ENCODE peak calls at places on chromosomes 16 and 17, in four cellular contexts. A is WTC11, Q is GM12878, L is HepG2. M is an unnamed sample.
A peak's percentile ranks its signal among the peaks of the same experiment; 100 is the strongest.

GRCh38 chr17:37212184-37212583 is 163.6 kb upstream of the C17orf78 start:
- DNase-seq in A (no peak), Q (no peak), L (no peak), M (no peak)

GRCh38 chr17:62713096-62713870 is 85.8 kb downstream of the MRC2 start:
- DNase-seq in A (no peak), Q (no peak), L (no peak), M (no peak)

GRCh38 chr16:57479422-57480126 is 6.7 kb downstream of the DOK4 start:
- DNase-seq in A (peak; percentile 75), Q (no peak), L (peak; percentile 60), M (peak; percentile 23)

GRCh38 chr16:8572063-8572918 is 18.0 kb downstream of the TMEM114 start:
- DNase-seq in A (no peak), Q (no peak), L (no peak), M (no peak)

GRCh38 chr16:19067349-19068236 is at the start of gene COQ7:
- DNase-seq in A (peak; percentile 97), Q (peak; percentile 96), L (peak; percentile 100), M (peak; percentile 98)

GRCh38 chr16:46980926-46981325 is 7.5 kb upstream of the DNAJA2 start:
- DNase-seq in A (no peak), Q (no peak), L (peak; percentile 36), M (no peak)

GRCh38 chr16:22220714-22221113 is 14.6 kb downstream of the EEF2K start:
- DNase-seq in A (no peak), Q (no peak), L (no peak), M (no peak)

GRCh38 chr17:69141802-69142472 is at the start of gene ABCA6:
- DNase-seq in A (no peak), Q (no peak), L (no peak), M (no peak)

GRCh38 chr17:20999044-20999573 is 43.7 kb downstream of the USP22 start:
- DNase-seq in A (no peak), Q (no peak), L (no peak), M (no peak)

GRCh38 chr17:16932611-16933010 is 39.3 kb downstream of the TNFRSF13B start:
- DNase-seq in A (no peak), Q (no peak), L (no peak), M (no peak)

GRCh38 chr17:48582750-48583069 is 4.6 kb upstream of the HOXB4 start:
- DNase-seq in A (no peak), Q (no peak), L (no peak), M (no peak)

GRCh38 chr17:28896884-28897768 is at the start of gene FLOT2:
- DNase-seq in A (peak; percentile 72), Q (no peak), L (peak; percentile 54), M (peak; percentile 84)

GRCh38 chr17:8791910-8792270 is 7.3 kb downstream of the MFSD6L start:
- DNase-seq in A (no peak), Q (no peak), L (no peak), M (peak; percentile 12)

GRCh38 chr17:72591500-72592241 is 470.9 kb downstream of the SOX9 start:
- DNase-seq in A (peak; percentile 31), Q (no peak), L (peak; percentile 28), M (no peak)

GRCh38 chr17:36705651-36706436 is 104.5 kb downstream of the MRM1 start:
- DNase-seq in A (peak; percentile 70), Q (no peak), L (peak; percentile 18), M (peak; percentile 53)

GRCh38 chr16:10661737-10662136 is 33.0 kb downstream of the TEKT5 start:
- DNase-seq in A (no peak), Q (no peak), L (no peak), M (no peak)

GRCh38 chr17:29133146-29133713 is 47.0 kb downstream of the MYO18A start:
- DNase-seq in A (no peak), Q (no peak), L (no peak), M (peak; percentile 56)

GRCh38 chr17:72336026-72336803 is 215.4 kb downstream of the SOX9 start:
- DNase-seq in A (peak; percentile 17), Q (no peak), L (no peak), M (no peak)

GRCh38 chr16:86996081-86996480 is 321.1 kb downstream of the C16orf95 start:
- DNase-seq in A (no peak), Q (no peak), L (no peak), M (no peak)

GRCh38 chr17:75763613-75764416 is 1.2 kb downstream of the GALK1 start:
- DNase-seq in A (no peak), Q (no peak), L (peak; percentile 74), M (no peak)

GRCh38 chr17:57092171-57092570 is 7.1 kb downstream of the AKAP1 start:
- DNase-seq in A (no peak), Q (no peak), L (no peak), M (no peak)

GRCh38 chr16:71537643-71538042 is 11.4 kb downstream of the CHST4 start:
- DNase-seq in A (peak; percentile 66), Q (peak; percentile 21), L (peak; percentile 66), M (peak; percentile 47)

GRCh38 chr17:71145486-71145885 is 975.3 kb upstream of the SOX9 start:
- DNase-seq in A (no peak), Q (no peak), L (no peak), M (no peak)

GRCh38 chr16:84286568-84287220 is 8.0 kb upstream of the WFDC1 start:
- DNase-seq in A (no peak), Q (no peak), L (no peak), M (no peak)

GRCh38 chr17:10091051-10091450 is 107.4 kb downstream of the GAS7 start:
- DNase-seq in A (no peak), Q (no peak), L (no peak), M (no peak)

DNA sequence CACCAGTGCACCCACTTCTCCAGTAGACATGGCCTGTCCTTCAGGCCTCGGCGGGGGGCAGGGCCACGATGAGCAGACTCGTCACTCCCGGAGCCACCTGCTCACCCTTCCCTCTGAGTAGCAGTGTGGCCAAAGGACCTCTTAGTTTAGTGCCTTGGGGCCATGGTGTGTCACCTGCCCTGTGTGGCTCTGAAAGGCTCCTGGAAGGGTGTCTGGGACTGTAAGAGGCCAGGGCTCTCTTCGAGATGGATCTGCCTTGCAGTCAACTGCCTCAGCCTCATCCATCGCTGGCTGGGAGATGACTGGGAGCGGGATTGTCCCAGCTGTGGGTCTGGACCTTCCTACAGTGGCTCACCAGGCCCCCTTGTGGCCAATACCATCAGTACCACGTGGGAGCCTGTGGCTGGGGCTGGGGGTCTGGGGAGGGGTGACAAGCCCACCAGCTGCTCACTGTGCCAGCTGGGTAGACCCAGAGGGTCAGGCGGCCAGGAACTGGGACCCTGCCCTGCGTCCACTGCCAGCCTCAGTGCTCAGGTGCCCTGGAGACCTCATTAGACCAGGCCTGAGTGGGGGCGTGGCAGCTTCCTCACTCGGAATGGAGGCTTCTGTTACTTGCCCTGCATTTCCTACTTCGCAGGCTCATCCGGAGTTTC is 133.4 kb downstream of the OR1D5 start:
- DNase-seq in A (peak; percentile 89), Q (no peak), L (peak; percentile 29), M (peak; percentile 74)
- TF ChIP-seq CREM in A (no peak), Q (no peak), L (no peak), M (no peak)

DNA sequence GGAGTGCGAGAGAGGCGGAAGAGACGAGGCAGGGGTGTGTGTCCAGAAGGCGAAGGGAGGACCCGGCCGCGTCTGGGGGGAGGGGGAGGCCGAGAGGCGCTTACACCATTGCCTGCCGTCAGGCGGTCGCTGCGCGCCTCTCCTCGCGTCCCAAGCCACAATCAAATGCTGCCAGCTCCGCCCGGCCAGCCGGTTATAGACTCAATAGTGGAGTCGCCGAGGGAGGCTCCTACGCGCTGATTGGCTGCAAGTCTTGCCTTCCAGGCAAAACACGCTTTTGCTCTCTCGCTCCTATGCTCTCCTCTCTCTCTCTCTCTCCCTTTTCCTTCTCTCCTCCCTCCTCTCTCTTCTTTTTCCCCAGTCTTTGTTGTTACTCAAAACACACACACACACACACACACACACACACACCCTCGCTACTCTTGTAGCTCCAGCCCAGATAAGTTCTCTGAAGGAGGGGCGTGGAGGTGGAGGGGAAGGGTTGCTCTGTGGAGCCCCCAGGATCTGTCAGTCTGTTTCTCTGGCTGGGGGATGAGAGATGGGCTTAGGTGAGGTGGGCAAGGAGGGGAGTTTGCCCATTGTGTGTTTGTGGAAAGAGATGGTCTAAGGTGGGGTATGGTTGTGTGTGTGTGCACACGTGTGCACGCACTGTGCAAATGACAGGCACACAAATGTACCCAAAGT is at the start of gene DLX3:
- DNase-seq in A (peak; percentile 88), Q (no peak), L (no peak), M (no peak)
- TF ChIP-seq CREM in A (no peak), Q (no peak), L (no peak), M (no peak)

DNA sequence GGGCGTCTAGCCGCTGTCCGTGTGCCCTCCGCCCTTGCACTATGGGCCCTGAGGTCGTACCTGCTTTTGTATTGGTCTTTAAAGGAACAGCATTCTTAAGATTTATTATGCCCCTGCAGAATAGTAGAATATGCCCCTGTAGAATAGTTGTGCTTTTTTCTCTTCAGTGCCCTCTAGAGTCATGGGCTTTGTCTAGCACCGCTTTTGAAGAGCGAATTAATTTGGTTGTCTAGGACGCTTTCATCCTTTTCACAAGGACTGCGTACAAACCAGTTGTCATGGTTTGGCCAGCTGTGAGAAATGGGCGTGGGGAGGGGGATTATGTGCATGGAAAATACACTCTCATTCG is 615 bp downstream of the CEP95 start:
- DNase-seq in A (no peak), Q (no peak), L (peak; percentile 76), M (peak; percentile 47)
- TF ChIP-seq CREM in A (no peak), Q (no peak), L (no peak), M (no peak)

GRCh38 chr17:66945451-66945850 is 19.1 kb upstream of the CACNG4 start:
- DNase-seq in A (no peak), Q (no peak), L (no peak), M (no peak)
- TF ChIP-seq CREM in A (no peak), Q (no peak), L (no peak), M (no peak)

DNA sequence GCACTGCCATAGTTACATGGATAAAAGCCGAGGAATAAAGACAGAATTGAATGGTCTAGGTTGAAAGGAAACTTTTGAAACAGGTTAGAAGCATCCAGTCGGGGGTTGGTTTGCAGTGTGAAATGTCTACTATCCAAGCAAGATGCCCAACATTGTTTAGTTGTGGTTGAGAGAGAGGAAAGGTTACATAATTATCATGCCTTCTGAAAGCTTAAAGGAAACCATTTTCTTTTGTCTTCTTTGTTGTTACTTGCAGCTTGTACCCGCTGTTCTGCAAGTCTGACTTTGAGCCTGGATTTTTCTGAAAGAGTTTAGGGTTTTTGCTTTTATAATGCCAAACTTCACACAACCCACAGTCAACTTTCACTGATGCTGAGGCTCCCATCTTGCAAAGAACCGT is 167.9 kb downstream of the AXIN2 start:
- DNase-seq in A (no peak), Q (no peak), L (no peak), M (no peak)
- TF ChIP-seq CREM in A (no peak), Q (no peak), L (no peak), M (no peak)

DNA sequence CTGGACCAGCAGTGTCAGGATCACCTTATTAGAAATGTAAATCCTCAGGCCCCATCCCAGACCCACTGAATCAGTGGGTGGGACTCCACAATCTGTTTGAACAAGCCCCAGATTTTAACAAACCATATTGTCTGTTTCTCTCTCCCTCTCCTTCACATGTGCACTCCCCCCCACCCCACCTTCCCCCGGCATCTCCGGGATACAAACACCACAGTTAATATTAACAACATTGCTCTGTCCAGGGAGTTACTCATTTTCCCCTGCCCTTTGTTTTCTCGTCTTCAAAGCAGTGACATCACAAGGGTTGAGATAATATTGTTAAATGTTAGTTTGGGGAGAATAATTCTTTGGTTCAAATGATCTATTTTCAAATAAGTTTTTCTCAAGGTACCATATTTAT is 127.4 kb downstream of the KATNIP start:
- DNase-seq in A (no peak), Q (no peak), L (peak; percentile 21), M (no peak)
- TF ChIP-seq CREM in A (no peak), Q (no peak), L (no peak), M (no peak)